ENCODE peak calls at places on chromosomes 4 and X, in four cellular contexts. Z is CD8-positive, alpha-beta memory T cell; U is left lung; D is fibroblast of lung. P is an unnamed sample.
A peak's percentile ranks its signal among the peaks of the same experiment; 100 is the strongest.

GRCh38 chrX:113400193-113400704 is 559.6 kb upstream of the AMOT start:
- DNase-seq in D (peak; percentile 58), Z (no peak), U (no peak), P (no peak)

GRCh38 chr4:77493829-77494551 is 111.6 kb upstream of the CXCL13 start:
- DNase-seq in D (no peak), Z (no peak), U (no peak), P (no peak)

GRCh38 chrX:72126048-72126415 is 5.7 kb downstream of the RTL5 start:
- DNase-seq in D (no peak), U (no peak), Z (no peak), P (no peak)

GRCh38 chrX:132107291-132107690 is 20.5 kb downstream of the FRMD7 start:
- DNase-seq in U (no peak), D (no peak), Z (no peak), P (no peak)

GRCh38 chr4:15778191-15778741 is at the start of gene CD38:
- DNase-seq in U (peak; percentile 84), Z (no peak), D (no peak), P (no peak)

GRCh38 chr4:10028910-10029309 is 7.6 kb upstream of the SLC2A9 start:
- DNase-seq in Z (no peak), U (no peak), D (no peak), P (no peak)

GRCh38 chrX:134444681-134445080 is 15.3 kb upstream of the HPRT1 start:
- DNase-seq in U (no peak), Z (no peak), D (no peak), P (no peak)

GRCh38 chrX:103338663-103339062 is 8.6 kb downstream of the TCEAL7 start:
- DNase-seq in U (no peak), D (no peak), Z (no peak), P (peak; percentile 16)

GRCh38 chr4:139841464-139842195 is 176.0 kb downstream of the MGST2 start:
- DNase-seq in D (no peak), U (no peak), Z (no peak), P (no peak)

GRCh38 chr4:38664704-38665401 is 854 bp downstream of the KLF3 start:
- DNase-seq in Z (no peak), D (peak; percentile 63), U (peak; percentile 86), P (peak; percentile 56)

GRCh38 chr4:176775326-176775725 is 17.4 kb downstream of the VEGFC start:
- DNase-seq in U (no peak), Z (no peak), D (peak; percentile 34), P (no peak)

GRCh38 chrX:372856-373640 is 13.7 kb downstream of the PPP2R3B start:
- DNase-seq in Z (no peak), U (peak; percentile 62), D (peak; percentile 51), P (no peak)

GRCh38 chrX:24148535-24149345 is 789 bp upstream of the ZFX start:
- DNase-seq in U (no peak), Z (no peak), D (peak; percentile 70), P (no peak)
- H3K4me3 ChIP-seq in U (peak overlapping the region; percentile 72), Z (peak overlapping the region; percentile 29), D (peak overlapping the region; percentile 60), P (peak overlapping the region; percentile 79)

GRCh38 chr4:53186714-53187358 is 179.0 kb downstream of the SCFD2 start:
- DNase-seq in Z (no peak), D (peak; percentile 49), U (no peak), P (no peak)

GRCh38 chr4:53189011-53189410 is 176.8 kb downstream of the SCFD2 start:
- DNase-seq in U (no peak), D (peak; percentile 82), Z (no peak), P (no peak)

GRCh38 chr4:53192017-53192416 is 173.8 kb downstream of the SCFD2 start:
- DNase-seq in U (no peak), D (no peak), Z (no peak), P (no peak)

GRCh38 chr4:53183754-53184153 is 182.1 kb downstream of the SCFD2 start:
- DNase-seq in Z (no peak), U (no peak), D (no peak), P (no peak)

GRCh38 chr4:53185853-53186590 is 179.8 kb downstream of the SCFD2 start:
- DNase-seq in U (no peak), Z (no peak), D (peak; percentile 73), P (no peak)
- H3K27ac ChIP-seq in U (peak overlapping the region; percentile 0), Z (no peak overlapping the region), D (no peak overlapping the region), P (no peak overlapping the region)

GRCh38 chr4:138707746-138708145 is 307.8 kb upstream of the NOCT start:
- DNase-seq in U (no peak), Z (no peak), D (peak; percentile 15), P (no peak)
- H3K4me3 ChIP-seq in U (no peak overlapping the region), Z (no peak overlapping the region), D (no peak overlapping the region), P (no peak overlapping the region)

DNA sequence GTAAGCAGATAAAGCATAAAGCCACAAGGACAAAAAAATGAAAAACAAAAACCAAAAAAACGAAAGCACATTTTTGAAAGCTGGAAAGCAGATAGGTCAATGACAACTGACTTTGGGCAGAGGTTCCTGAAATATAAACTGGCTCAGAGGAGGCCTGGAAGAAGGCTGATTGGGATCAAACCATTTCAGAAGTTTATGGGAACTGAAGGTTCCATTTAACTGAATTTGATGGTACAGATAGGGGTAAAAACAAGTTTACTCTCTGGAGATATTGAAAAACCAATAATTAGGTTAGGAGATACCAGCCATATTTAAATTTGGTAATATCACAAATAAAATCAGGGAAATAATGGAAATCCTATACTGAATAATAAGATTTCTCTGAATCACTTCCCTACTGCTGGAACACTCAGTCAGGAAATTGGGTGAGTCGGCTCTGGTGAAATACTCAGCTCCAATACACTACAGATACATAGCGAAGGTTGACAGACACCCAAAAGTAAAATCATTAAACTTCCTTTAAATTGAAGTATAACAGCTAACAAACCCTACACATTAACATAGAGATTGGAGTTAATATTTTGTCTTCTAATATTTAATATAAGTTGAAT is 1584.3 kb downstream of the STIM2 start:
- DNase-seq in U (no peak), Z (no peak), D (no peak), P (no peak)
- H3K27ac ChIP-seq in U (no peak overlapping the region), Z (no peak overlapping the region), D (no peak overlapping the region), P (no peak overlapping the region)

GRCh38 chrX:53072418-53073114 is 9.6 kb upstream of the TSPYL2 start:
- DNase-seq in D (no peak), Z (no peak), U (no peak), P (no peak)

GRCh38 chrX:53071604-53072417 is 10.4 kb upstream of the TSPYL2 start:
- DNase-seq in U (peak; percentile 77), D (peak; percentile 41), Z (peak; percentile 35), P (no peak)

GRCh38 chrX:53071064-53071463 is 11.1 kb upstream of the TSPYL2 start:
- DNase-seq in Z (no peak), D (no peak), U (no peak), P (no peak)

GRCh38 chrX:53074987-53075386 is 7.2 kb upstream of the TSPYL2 start:
- DNase-seq in U (no peak), D (no peak), Z (no peak), P (no peak)

DNA sequence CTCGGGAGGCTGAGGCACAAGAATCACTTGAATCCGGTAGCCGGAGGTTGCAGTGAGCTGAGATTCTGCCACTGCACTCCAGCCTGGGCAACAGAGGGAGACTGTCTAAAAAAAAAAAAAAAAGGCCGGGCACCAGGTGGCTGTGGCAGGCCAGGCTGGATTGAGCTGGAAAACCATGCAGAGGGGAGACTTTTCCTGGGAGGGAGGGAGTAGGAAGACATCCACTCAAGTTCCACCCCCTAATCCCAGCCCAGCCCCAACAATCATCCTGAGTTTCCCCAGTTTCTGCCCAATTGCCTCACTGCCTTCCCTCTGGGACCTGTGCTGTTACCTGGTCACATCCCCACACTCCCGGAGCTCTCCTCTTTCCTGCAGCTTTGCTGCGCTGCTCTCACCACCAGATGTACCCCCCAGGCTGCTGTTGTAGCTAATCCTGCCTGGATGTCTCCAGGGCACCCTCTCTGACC is 9.0 kb upstream of the TSPYL2 start:
- DNase-seq in D (no peak), U (no peak), Z (no peak), P (no peak)
- H3K4me3 ChIP-seq in D (no peak overlapping the region), U (no peak overlapping the region), Z (no peak overlapping the region), P (peak overlapping the region; percentile 61)

GRCh38 chr4:84878541-84878940 is 87.9 kb downstream of the WDFY3 start:
- DNase-seq in Z (no peak), D (peak; percentile 12), U (no peak), P (no peak)
- H3K27ac ChIP-seq in Z (no peak overlapping the region), D (no peak overlapping the region), U (no peak overlapping the region), P (no peak overlapping the region)

GRCh38 chrX:49167740-49168108 is 4.0 kb upstream of the PLP2 start:
- DNase-seq in Z (no peak), D (no peak), U (no peak), P (no peak)
- H3K4me3 ChIP-seq in Z (peak overlapping the region; percentile 50), D (peak overlapping the region; percentile 50), U (no peak overlapping the region), P (no peak overlapping the region)

GRCh38 chrX:10045327-10046000 is 78.3 kb downstream of the CLDN34 start:
- DNase-seq in U (no peak), D (no peak), Z (no peak), P (no peak)
- H3K27ac ChIP-seq in U (no peak overlapping the region), D (no peak overlapping the region), Z (no peak overlapping the region), P (no peak overlapping the region)

GRCh38 chr4:182140547-182140946 is 102.7 kb upstream of the TENM3 start:
- DNase-seq in U (no peak), D (no peak), Z (no peak), P (no peak)

GRCh38 chr4:182137343-182137742 is 105.9 kb upstream of the TENM3 start:
- DNase-seq in U (no peak), D (peak; percentile 50), Z (no peak), P (no peak)

GRCh38 chr4:182141623-182142022 is 101.6 kb upstream of the TENM3 start:
- DNase-seq in U (no peak), D (peak; percentile 20), Z (no peak), P (no peak)

GRCh38 chr4:182141046-182141445 is 102.2 kb upstream of the TENM3 start:
- DNase-seq in Z (no peak), D (peak; percentile 46), U (peak; percentile 61), P (no peak)

GRCh38 chr4:182139481-182139880 is 103.7 kb upstream of the TENM3 start:
- DNase-seq in Z (no peak), D (no peak), U (no peak), P (no peak)
- H3K4me3 ChIP-seq in Z (no peak overlapping the region), D (peak overlapping the region; percentile 62), U (no peak overlapping the region), P (no peak overlapping the region)

GRCh38 chr4:184807261-184807660 is 18.5 kb downstream of the ACSL1 start:
- DNase-seq in D (peak; percentile 22), Z (no peak), U (no peak), P (no peak)
- H3K27ac ChIP-seq in D (no peak overlapping the region), Z (no peak overlapping the region), U (peak overlapping the region; percentile 81), P (peak overlapping the region; percentile 90)

P was measured in dorsolateral prefrontal cortex.